ENCODE peak calls at places on chromosomes 3 and 15, in eight cellular contexts. S is NCI-H1694 treated with DMSO at 0.1 percent for 48 hours; A is activated T-cell treated with anti-CD3 and anti-CD28 coated beads for 1 hour; N is CD8-positive, alpha-beta T cell; M is Peyer's patch; Z is heart right ventricle; E is testis; L is amygdala. C is an unnamed sample.

GRCh38 chr3:51544011-51544775 is 5.7 kb downstream of the RAD54L2 start:
- DNase-seq in S (no peak), A (no peak), N (no peak), M (no peak), Z (no peak), E (no peak), L (no peak), C (no peak)

GRCh38 chr3:147424325-147424910 is 15.3 kb downstream of the ZIC1 start:
- DNase-seq in S (no peak), A (no peak), N (no peak), M (no peak), Z (no peak), E (peak; percentile 21), L (no peak), C (no peak)

GRCh38 chr15:84598250-84598649 is 2.6 kb upstream of the ZSCAN2 start:
- DNase-seq in S (no peak), A (no peak), N (no peak), M (peak; percentile 58), Z (no peak), E (no peak), L (no peak), C (no peak)

GRCh38 chr15:84079885-84080777 is 155.4 kb upstream of the GOLGA6L4 start:
- DNase-seq in S (peak; percentile 2), A (peak; percentile 11), N (peak; percentile 15), M (peak; percentile 46), Z (peak; percentile 3), E (peak; percentile 85), L (peak; percentile 12), C (peak; percentile 93)

GRCh38 chr3:152173627-152174026 is 95.1 kb upstream of the MBNL1 start:
- DNase-seq in S (no peak), A (no peak), N (no peak), M (no peak), Z (no peak), E (no peak), L (no peak), C (no peak)

GRCh38 chr3:104879919-104880318 is 486.8 kb upstream of the ALCAM start:
- DNase-seq in S (no peak), A (no peak), N (no peak), M (no peak), Z (peak; percentile 6), E (no peak), L (no peak), C (no peak)

GRCh38 chr3:115790759-115791158 is 167.4 kb downstream of the GAP43 start:
- DNase-seq in S (no peak), A (peak; percentile 22), N (no peak), M (no peak), Z (no peak), E (no peak), L (no peak), C (peak; percentile 79)

GRCh38 chr3:190786898-190787297 is 75.6 kb downstream of the GMNC start:
- DNase-seq in S (no peak), A (no peak), N (no peak), M (no peak), Z (no peak), E (no peak), L (no peak), C (no peak)

GRCh38 chr3:57556459-57557087 is 499 bp downstream of the PDE12 start:
- DNase-seq in S (no peak), A (peak; percentile 19), N (peak; percentile 11), M (peak; percentile 54), Z (no peak), E (peak; percentile 40), L (peak; percentile 37), C (peak; percentile 52)

GRCh38 chr3:124833710-124834332 is 53.3 kb downstream of the ITGB5 start:
- DNase-seq in S (no peak), A (no peak), N (no peak), M (no peak), Z (no peak), E (no peak), L (no peak), C (peak; percentile 39)